ENCODE peak calls at places on chromosomes 2 and 18, in nine cellular contexts. K is fibroblast of the aortic adventitia, D is A673, C is kidney, A is cardiac muscle cell, I is bronchial epithelial cell, R is stomach, G is AG04450, B is Panc1. X is an unnamed sample.

GRCh38 chr2:133390151-133390550 is 178.1 kb downstream of the NCKAP5 start:
- DNase-seq in K (peak), D (no peak), C (no peak), A (no peak), I (no peak), R (no peak), G (no peak), B (no peak), X (no peak)

GRCh38 chr2:197809064-197809463 is 4.7 kb downstream of the PLCL1 start:
- DNase-seq in K (no peak), D (no peak), C (no peak), A (no peak), I (no peak), R (no peak), G (no peak), B (no peak), X (no peak)

GRCh38 chr2:137706786-137707613 is 257.3 kb upstream of the HNMT start:
- DNase-seq in K (no peak), D (no peak), C (peak), A (no peak), I (no peak), R (no peak), G (no peak), B (no peak), X (no peak)

GRCh38 chr2:8154936-8155335 is 526.9 kb upstream of the ID2 start:
- DNase-seq in K (peak), D (no peak), C (no peak), A (no peak), I (peak), R (no peak), G (no peak), B (no peak), X (no peak)

GRCh38 chr2:72117029-72117428 is 30.6 kb downstream of the CYP26B1 start:
- DNase-seq in K (no peak), D (no peak), C (no peak), A (no peak), I (no peak), R (no peak), G (no peak), B (no peak), X (no peak)

GRCh38 chr2:217114117-217114516 is 254.3 kb upstream of the TNP1 start:
- DNase-seq in K (no peak), D (no peak), C (no peak), A (no peak), I (no peak), R (no peak), G (no peak), B (no peak), X (no peak)

GRCh38 chr2:102619414-102620319 is at the start of gene SLC9A2:
- DNase-seq in K (no peak), D (peak), C (peak), A (peak), I (no peak), R (peak), G (no peak), B (no peak), X (no peak)

GRCh38 chr18:47247833-47248609 is 3.4 kb downstream of the SKOR2 start:
- DNase-seq in K (no peak), D (no peak), C (no peak), A (no peak), I (no peak), R (no peak), G (no peak), B (no peak), X (no peak)

GRCh38 chr18:8175486-8176061 is 433.7 kb upstream of the RAB12 start:
- DNase-seq in K (no peak), D (no peak), C (no peak), A (no peak), I (no peak), R (no peak), G (no peak), B (no peak), X (no peak)

GRCh38 chr2:167544602-167545001 is 656.3 kb downstream of the XIRP2 start:
- DNase-seq in K (no peak), D (no peak), C (peak), A (no peak), I (no peak), R (no peak), G (no peak), B (no peak), X (no peak)

GRCh38 chr2:221133941-221134340 is 438.2 kb downstream of the EPHA4 start:
- DNase-seq in K (no peak), D (peak), C (no peak), A (no peak), I (no peak), R (no peak), G (no peak), B (no peak), X (no peak)

GRCh38 chr18:10274327-10274726 is 180.1 kb upstream of the APCDD1 start:
- DNase-seq in K (peak), D (no peak), C (no peak), A (peak), I (no peak), R (no peak), G (no peak), B (no peak), X (no peak)

GRCh38 chr18:69636529-69637301 is 236.0 kb downstream of the DOK6 start:
- DNase-seq in K (no peak), D (peak), C (no peak), A (no peak), I (no peak), R (no peak), G (no peak), B (no peak), X (no peak)

GRCh38 chr2:28772351-28772750 is 20.7 kb downstream of the PPP1CB start:
- DNase-seq in K (no peak), D (no peak), C (no peak), A (no peak), I (no peak), R (no peak), G (no peak), B (no peak), X (no peak)

GRCh38 chr18:38305941-38306340 is 740.3 kb upstream of the CELF4 start:
- DNase-seq in K (no peak), D (no peak), C (no peak), A (no peak), I (no peak), R (no peak), G (no peak), B (no peak), X (no peak)

GRCh38 chr2:101823347-101823791 is 125.9 kb downstream of the MAP4K4 start:
- DNase-seq in K (peak), D (peak), C (no peak), A (peak), I (peak), R (peak), G (peak), B (no peak), X (no peak)

GRCh38 chr2:85935746-85936208 is 47.0 kb upstream of the ST3GAL5 start:
- DNase-seq in K (peak), D (peak), C (no peak), A (peak), I (peak), R (no peak), G (no peak), B (no peak), X (no peak)

GRCh38 chr2:3440486-3440885 is 61.0 kb downstream of the TRAPPC12 start:
- DNase-seq in K (no peak), D (no peak), C (no peak), A (peak), I (no peak), R (no peak), G (no peak), B (no peak), X (no peak)

GRCh38 chr2:43818761-43819160 is 19.9 kb downstream of the ABCG5 start:
- DNase-seq in K (peak), D (peak), C (no peak), A (peak), I (peak), R (peak), G (no peak), B (no peak), X (no peak)

GRCh38 chr2:185456517-185456916 is 282.1 kb upstream of the FSIP2 start:
- DNase-seq in K (peak), D (no peak), C (no peak), A (peak), I (peak), R (no peak), G (no peak), B (no peak), X (no peak)

GRCh38 chr2:176521860-176522259 is 252.6 kb downstream of the MTX2 start:
- DNase-seq in K (no peak), D (no peak), C (no peak), A (no peak), I (no peak), R (no peak), G (no peak), B (no peak), X (no peak)

GRCh38 chr18:9404565-9405060 is 70.0 kb downstream of the TWSG1 start:
- DNase-seq in K (no peak), D (no peak), C (no peak), A (peak), I (no peak), R (no peak), G (no peak), B (no peak), X (no peak)

GRCh38 chr2:143762176-143762928 is 633.1 kb downstream of the ARHGAP15 start:
- DNase-seq in K (no peak), D (no peak), C (no peak), A (no peak), I (peak), R (no peak), G (no peak), B (no peak), X (no peak)

GRCh38 chr2:66803651-66804050 is 368.7 kb downstream of the MEIS1 start:
- DNase-seq in K (peak), D (no peak), C (no peak), A (peak), I (no peak), R (no peak), G (peak), B (no peak), X (no peak)

GRCh38 chr2:197934262-197934925 is 130.0 kb downstream of the PLCL1 start:
- DNase-seq in K (no peak), D (no peak), C (no peak), A (no peak), I (no peak), R (no peak), G (no peak), B (no peak), X (no peak)

GRCh38 chr2:96404446-96405373 is 69.1 kb downstream of the NCAPH start:
- DNase-seq in K (peak), D (peak), C (no peak), A (no peak), I (no peak), R (peak), G (no peak), B (no peak), X (no peak)

GRCh38 chr2:62151306-62151638 is 44.6 kb upstream of the B3GNT2 start:
- DNase-seq in K (no peak), D (no peak), C (no peak), A (no peak), I (no peak), R (no peak), G (no peak), B (no peak), X (no peak)

DNA sequence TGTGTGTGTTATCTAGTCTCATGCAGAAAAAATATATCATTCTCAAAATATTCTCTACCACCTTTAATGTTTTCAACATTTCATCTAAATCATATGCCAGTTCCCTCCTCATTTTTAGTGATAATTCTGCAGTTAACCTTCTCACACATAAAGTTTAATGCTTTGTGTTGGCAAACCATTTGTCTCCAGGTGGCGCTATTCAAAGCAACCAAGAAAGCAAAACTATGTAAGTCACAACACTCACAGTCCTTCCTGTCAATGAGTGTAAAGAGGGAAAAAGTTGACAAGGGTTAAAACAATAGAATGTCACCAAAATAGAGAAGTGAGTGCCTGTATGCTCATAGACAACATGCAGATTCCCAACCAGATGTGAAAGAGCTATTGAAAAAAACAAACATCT is 961.6 kb upstream of the LRRTM1 start:
- DNase-seq in K (no peak), D (no peak), C (no peak), A (peak), I (peak), R (no peak), G (no peak), B (no peak), X (no peak)
- TF ChIP-seq CTCF in K (no peak), D (peak), C (peak), A (peak), I (no peak), R (no peak), G (no peak), B (peak), X (peak)

DNA sequence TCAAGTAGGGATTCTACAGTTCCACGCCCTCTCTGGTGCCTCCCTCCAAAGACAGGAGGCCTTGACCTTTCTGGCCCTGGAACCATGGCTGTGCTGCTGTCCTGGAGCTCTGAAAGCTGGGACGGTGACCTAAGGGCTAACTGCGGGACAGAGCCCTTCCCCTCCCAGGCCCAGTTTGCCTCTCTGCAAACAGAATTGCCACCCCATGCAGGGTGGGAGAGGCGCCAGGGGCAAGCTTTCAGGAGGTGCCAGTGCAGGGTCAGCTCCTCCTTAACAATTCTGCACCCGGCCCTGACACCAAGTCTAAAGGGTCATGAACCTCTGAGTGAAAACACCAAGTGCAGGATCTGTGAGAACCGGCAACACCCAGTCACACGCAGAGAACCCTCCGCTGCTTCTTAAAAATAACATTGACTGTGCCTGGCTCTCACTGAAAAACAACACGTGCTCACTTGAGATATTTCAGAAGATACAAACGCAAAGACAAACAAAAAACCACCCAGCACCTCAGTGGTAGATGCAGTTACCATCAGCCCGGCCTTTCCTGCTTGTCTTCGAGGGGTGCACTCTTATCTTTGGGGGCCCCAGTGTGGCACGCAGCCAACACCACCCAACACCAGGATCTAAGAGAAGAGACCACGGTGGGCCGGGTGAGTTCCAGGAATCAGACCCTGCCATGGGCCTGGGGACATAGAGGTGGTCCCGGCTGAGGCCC is 1.1 kb upstream of the SNED1 start:
- DNase-seq in K (peak), D (no peak), C (peak), A (no peak), I (no peak), R (peak), G (no peak), B (no peak), X (no peak)
- H3K4me3 ChIP-seq in K (no peak), D (no peak), C (no peak), A (no peak), I (no peak), R (peak), G (no peak), B (no peak), X (peak)

GRCh38 chr2:142112648-142113278 is 18.1 kb downstream of the LRP1B start:
- DNase-seq in K (peak), D (peak), C (no peak), A (peak), I (peak), R (no peak), G (no peak), B (no peak), X (no peak)
- TF ChIP-seq CTCF in K (no peak), D (peak), C (no peak), A (peak), I (no peak), R (no peak), G (peak), B (no peak), X (peak)

DNA sequence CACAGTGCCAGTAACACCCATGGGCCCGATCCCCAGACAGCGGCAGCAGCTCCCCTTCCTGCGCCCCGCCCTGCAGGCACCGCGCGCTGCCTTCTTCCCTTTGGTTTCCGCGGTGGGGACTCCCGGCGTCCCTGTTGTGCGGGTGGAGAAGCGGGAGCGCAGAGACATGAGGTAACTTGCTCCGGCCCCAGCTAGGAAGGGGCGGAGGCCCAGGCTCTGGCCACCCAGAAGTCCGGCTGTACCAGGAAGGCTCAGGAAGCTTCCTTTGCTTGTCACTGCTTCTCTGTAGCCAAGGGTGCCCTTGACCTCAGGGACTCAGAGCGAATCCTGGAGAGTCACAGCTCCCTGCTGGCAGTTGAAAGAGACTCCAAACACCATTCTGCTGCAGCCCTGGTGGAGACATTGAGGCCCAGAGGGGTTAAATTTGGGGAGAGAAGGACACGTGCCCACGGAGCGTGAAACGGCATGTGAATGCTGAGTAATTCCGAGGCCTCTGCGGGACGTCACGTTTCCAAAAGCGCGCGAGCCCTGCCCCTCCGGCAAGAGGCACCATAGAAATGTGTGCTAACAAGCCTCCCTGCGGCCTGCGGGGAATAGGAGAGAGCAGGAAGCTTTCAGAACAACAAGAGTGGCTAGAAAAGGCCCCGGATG is 6.7 kb upstream of the ADCY3 start:
- DNase-seq in K (peak), D (no peak), C (peak), A (peak), I (peak), R (peak), G (no peak), B (no peak), X (no peak)
- H3K4me3 ChIP-seq in K (no peak), D (no peak), C (no peak), A (no peak), I (peak), R (peak), G (no peak), B (no peak), X (peak)

DNA sequence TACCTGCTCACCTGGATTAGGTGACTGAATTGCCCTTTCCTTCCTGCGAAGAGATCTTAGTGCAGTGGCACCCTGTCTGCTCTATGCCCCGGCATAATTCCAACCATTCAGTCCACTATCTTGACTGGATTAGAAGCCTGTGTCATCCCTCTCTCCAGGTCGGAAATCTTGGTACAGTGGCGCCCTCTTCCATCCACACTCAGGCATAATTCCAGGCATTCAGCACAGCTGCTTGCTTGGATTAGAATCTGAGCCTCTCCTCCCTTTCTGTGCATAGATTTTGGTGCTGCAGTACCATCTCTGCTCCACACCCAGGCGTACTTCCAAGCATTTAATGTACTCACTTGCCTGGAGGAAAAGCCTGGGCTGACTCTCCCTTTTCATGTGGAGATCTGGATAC is 1389.3 kb upstream of the TMEFF2 start:
- DNase-seq in K (peak), D (peak), C (no peak), A (peak), I (peak), R (no peak), G (no peak), B (no peak), X (no peak)
- TF ChIP-seq CTCF in K (no peak), D (peak), C (peak), A (no peak), I (peak), R (no peak), G (no peak), B (no peak), X (peak)

GRCh38 chr2:23954325-23955014 is 14.2 kb downstream of the UBXN2A start:
- DNase-seq in K (peak), D (no peak), C (no peak), A (peak), I (no peak), R (no peak), G (no peak), B (no peak), X (no peak)
- H3K4me3 ChIP-seq in K (peak), D (no peak), C (no peak), A (no peak), I (no peak), R (no peak), G (peak), B (no peak), X (no peak)

GRCh38 chr2:155695505-155695904 is 637.0 kb downstream of the NR4A2 start:
- DNase-seq in K (no peak), D (no peak), C (no peak), A (no peak), I (no peak), R (no peak), G (no peak), B (no peak), X (no peak)

GRCh38 chr2:155690785-155691184 is 641.7 kb downstream of the NR4A2 start:
- DNase-seq in K (no peak), D (no peak), C (no peak), A (no peak), I (no peak), R (no peak), G (no peak), B (no peak), X (no peak)

GRCh38 chr2:155692108-155692507 is 640.4 kb downstream of the NR4A2 start:
- DNase-seq in K (no peak), D (no peak), C (no peak), A (no peak), I (no peak), R (no peak), G (no peak), B (no peak), X (no peak)

GRCh38 chr2:155689791-155690190 is 642.7 kb downstream of the NR4A2 start:
- DNase-seq in K (no peak), D (no peak), C (no peak), A (peak), I (no peak), R (no peak), G (no peak), B (no peak), X (no peak)
- TF ChIP-seq CTCF in K (no peak), D (no peak), C (no peak), A (no peak), I (no peak), R (no peak), G (no peak), B (no peak), X (no peak)

X was measured in epithelial cell of proximal tubule.